ENCODE peak calls at places on chromosomes 3 and 15, in nine cellular contexts. G, R, E, F, B, X, Q, T and W are unnamed samples.

GRCh38 chr3:125002414-125002811 is 53.4 kb downstream of the HEG1 start:
- DNase-seq in F (no peak), B (no peak), G (no peak), Q (no peak), T (no peak), E (no peak), R (no peak), X (no peak), W (no peak)

GRCh38 chr3:51995346-51996156 is at the start of gene RPL29:
- DNase-seq in Q (peak; percentile 90), F (peak; percentile 88), T (peak; percentile 96), B (peak; percentile 96), E (peak; percentile 88), X (peak; percentile 95), R (peak; percentile 95), G (peak; percentile 90), W (peak; percentile 92)

GRCh38 chr3:82030932-82031331 is 269.5 kb upstream of the GBE1 start:
- DNase-seq in G (no peak), E (no peak), B (no peak), Q (no peak), F (no peak), R (no peak), X (no peak), T (no peak), W (no peak)

GRCh38 chr3:60839242-60839641 is 412.0 kb downstream of the FHIT start:
- DNase-seq in Q (no peak), X (no peak), F (no peak), G (no peak), E (no peak), T (no peak), R (no peak), B (no peak), W (no peak)

GRCh38 chr15:77836116-77836798 is 203.5 kb upstream of the LINGO1 start:
- DNase-seq in F (peak; percentile 72), X (no peak), G (no peak), T (no peak), E (peak; percentile 51), R (no peak), Q (peak; percentile 26), B (peak; percentile 10), W (no peak)

GRCh38 chr3:71580636-71581215 is 2.8 kb downstream of the FOXP1 start:
- DNase-seq in F (no peak), B (no peak), T (no peak), E (no peak), R (no peak), Q (no peak), G (no peak), X (no peak), W (no peak)

GRCh38 chr3:78589778-78590177 is 1178.0 kb downstream of the ROBO1 start:
- DNase-seq in Q (no peak), B (no peak), X (no peak), T (no peak), E (no peak), G (no peak), F (no peak), R (no peak), W (no peak)

GRCh38 chr15:100281096-100281917 is 60.5 kb downstream of the ADAMTS17 start:
- DNase-seq in B (no peak), G (no peak), X (no peak), F (no peak), Q (no peak), E (no peak), T (no peak), R (no peak), W (no peak)

GRCh38 chr3:58351920-58352319 is 19.2 kb downstream of the PXK start:
- DNase-seq in X (no peak), E (no peak), G (no peak), R (no peak), F (no peak), T (no peak), Q (no peak), B (no peak), W (no peak)

GRCh38 chr3:17149744-17150143 is 265.0 kb downstream of the PLCL2 start:
- DNase-seq in R (no peak), F (no peak), B (no peak), E (no peak), X (no peak), T (no peak), Q (no peak), G (no peak), W (no peak)

GRCh38 chr15:74988007-74988800 is 7.2 kb upstream of the SCAMP5 start:
- DNase-seq in X (peak; percentile 66), B (peak; percentile 43), E (no peak), F (peak; percentile 64), T (no peak), Q (peak; percentile 41), R (peak; percentile 65), G (no peak), W (no peak)

GRCh38 chr3:150828997-150829396 is 66.0 kb upstream of the SIAH2 start:
- DNase-seq in Q (no peak), G (no peak), F (no peak), R (no peak), X (no peak), E (no peak), B (no peak), T (no peak), W (no peak)

GRCh38 chr3:139299261-139300132 is 44.3 kb upstream of the MRPS22 start:
- DNase-seq in G (no peak), F (peak; percentile 31), E (peak; percentile 50), Q (peak; percentile 95), X (peak; percentile 92), T (no peak), B (no peak), R (no peak), W (no peak)

GRCh38 chr15:89178307-89178977 is 42.9 kb downstream of the RLBP1 start:
- DNase-seq in G (no peak), F (no peak), B (no peak), Q (no peak), X (no peak), E (no peak), T (no peak), R (no peak), W (no peak)

GRCh38 chr15:80420658-80421057 is 16.5 kb downstream of the ARNT2 start:
- DNase-seq in R (no peak), X (no peak), E (no peak), T (no peak), B (no peak), G (no peak), F (no peak), Q (no peak), W (no peak)

GRCh38 chr3:59573911-59574310 is 524.1 kb upstream of the CFAP20DC start:
- DNase-seq in R (peak; percentile 10), T (peak; percentile 48), Q (no peak), G (peak; percentile 56), B (no peak), E (no peak), X (peak; percentile 13), F (no peak), W (no peak)

GRCh38 chr3:145698749-145699148 is 462.2 kb downstream of the PLOD2 start:
- DNase-seq in E (no peak), G (no peak), B (no peak), R (no peak), X (no peak), Q (no peak), T (no peak), F (no peak), W (no peak)
- TF ChIP-seq POLR2A in E (no peak), G (no peak), B (no peak), R (no peak), X (no peak), Q (no peak), T (no peak), F (no peak), W (no peak)

GRCh38 chr3:42906085-42906904 is at the start of gene ZNF662:
- DNase-seq in E (no peak), X (peak; percentile 55), R (peak; percentile 42), B (peak; percentile 24), F (no peak), Q (no peak), T (peak; percentile 70), G (peak; percentile 61), W (no peak)
- TF ChIP-seq POLR2A in E (no peak), X (peak; percentile 73), R (peak; percentile 46), B (no peak), F (no peak), Q (no peak), T (peak; percentile 43), G (no peak), W (no peak)

GRCh38 chr3:38133557-38134405 is 3.1 kb downstream of the ACAA1 start:
- DNase-seq in R (peak; percentile 46), E (no peak), G (no peak), B (no peak), F (no peak), T (no peak), Q (no peak), X (peak; percentile 74), W (no peak)
- TF ChIP-seq POLR2A in R (no peak), E (no peak), G (no peak), B (no peak), F (no peak), T (no peak), Q (no peak), X (no peak), W (no peak)

GRCh38 chr15:90184119-90184785 is 16.9 kb upstream of the SEMA4B start:
- DNase-seq in T (peak; percentile 79), E (peak; percentile 57), B (peak; percentile 94), Q (peak; percentile 71), F (peak; percentile 92), X (peak; percentile 96), R (peak; percentile 89), G (peak; percentile 93), W (peak; percentile 49)
- TF ChIP-seq POLR2A in T (no peak), E (peak; percentile 41), B (peak; percentile 96), Q (no peak), F (peak; percentile 25), X (peak; percentile 77), R (peak; percentile 68), G (no peak), W (no peak)

GRCh38 chr3:167735233-167736107 is at the start of gene SERPINI1:
- DNase-seq in F (peak; percentile 31), R (peak; percentile 91), G (peak; percentile 93), E (peak; percentile 43), T (peak; percentile 85), B (peak; percentile 85), X (peak; percentile 97), Q (peak; percentile 82), W (peak; percentile 39)
- TF ChIP-seq POLR2A in F (peak; percentile 68), R (peak; percentile 73), G (peak; percentile 76), E (peak; percentile 53), T (peak; percentile 54), B (no peak), X (peak; percentile 97), Q (peak; percentile 48), W (peak; percentile 67)

GRCh38 chr3:147410518-147411234 is 1.5 kb downstream of the ZIC1 start:
- DNase-seq in R (no peak), X (no peak), G (no peak), B (peak; percentile 25), F (no peak), T (no peak), E (no peak), Q (no peak), W (no peak)
- TF ChIP-seq POLR2A in R (no peak), X (no peak), G (no peak), B (no peak), F (no peak), T (no peak), E (no peak), Q (no peak), W (no peak)

GRCh38 chr3:149129326-149130123 is at the start of gene HPS3:
- DNase-seq in B (peak; percentile 92), F (peak; percentile 82), Q (peak; percentile 73), T (peak; percentile 91), G (peak; percentile 93), X (peak; percentile 94), E (peak; percentile 83), R (peak; percentile 94), W (peak; percentile 76)
- TF ChIP-seq POLR2A in B (peak; percentile 77), F (peak; percentile 89), Q (peak; percentile 80), T (peak; percentile 96), G (peak; percentile 97), X (peak; percentile 93), E (peak; percentile 76), R (peak; percentile 87), W (peak; percentile 88)